ENCODE peak calls at places on chromosome 22, in six cellular contexts. O is stomach, F is transverse colon, P is K562, Q is HepG2, G is suprapubic skin. A is an unnamed sample.
A peak's percentile ranks its signal among the peaks of the same experiment; 100 is the strongest.

GRCh38 chr22:45240137-45240809 is 421 bp downstream of the KIAA0930 start:
- DNase-seq in O (no peak), F (peak; percentile 35), P (no peak), Q (no peak), G (no peak), A (no peak)

GRCh38 chr22:23862103-23862502 is 4.4 kb downstream of the SLC2A11 start:
- DNase-seq in O (no peak), F (no peak), P (peak; percentile 60), Q (no peak), G (no peak), A (no peak)

GRCh38 chr22:43509337-43509736 is 97.5 kb downstream of the MPPED1 start:
- DNase-seq in O (no peak), F (no peak), P (no peak), Q (no peak), G (no peak), A (no peak)

GRCh38 chr22:44180706-44181032 is at the start of gene PARVG:
- DNase-seq in O (no peak), F (peak; percentile 30), P (no peak), Q (no peak), G (no peak), A (peak; percentile 57)

GRCh38 chr22:49983148-49984042 is 22.8 kb downstream of the PIM3 start:
- DNase-seq in O (no peak), F (no peak), P (no peak), Q (no peak), G (peak; percentile 72), A (no peak)

GRCh38 chr22:47293368-47294221 is 531.1 kb downstream of the TBC1D22A start:
- DNase-seq in O (no peak), F (no peak), P (no peak), Q (no peak), G (no peak), A (no peak)

GRCh38 chr22:23775779-23776375 is 3.2 kb downstream of the MMP11 start:
- DNase-seq in O (no peak), F (no peak), P (no peak), Q (no peak), G (no peak), A (no peak)

GRCh38 chr22:43227231-43227630 is 40.3 kb upstream of the TTLL12 start:
- DNase-seq in O (no peak), F (no peak), P (no peak), Q (no peak), G (no peak), A (no peak)

GRCh38 chr22:26650722-26651421 is 6.5 kb upstream of the MIAT start:
- DNase-seq in O (no peak), F (no peak), P (no peak), Q (no peak), G (no peak), A (no peak)

GRCh38 chr22:47259990-47260389 is 497.5 kb downstream of the TBC1D22A start:
- DNase-seq in O (no peak), F (no peak), P (peak; percentile 20), Q (no peak), G (no peak), A (no peak)

GRCh38 chr22:26476705-26477340 is 6.8 kb downstream of the HPS4 start:
- DNase-seq in O (no peak), F (no peak), P (no peak), Q (peak; percentile 32), G (no peak), A (no peak)

GRCh38 chr22:24500251-24500820 is 5.2 kb downstream of the UPB1 start:
- DNase-seq in O (no peak), F (no peak), P (no peak), Q (peak; percentile 66), G (no peak), A (no peak)

GRCh38 chr22:23183107-23183698 is 2.9 kb downstream of the BCR start:
- DNase-seq in O (peak; percentile 70), F (peak; percentile 52), P (peak; percentile 97), Q (peak; percentile 47), G (no peak), A (no peak)

GRCh38 chr22:40421941-40422340 is 51.5 kb downstream of the SGSM3 start:
- DNase-seq in O (no peak), F (no peak), P (no peak), Q (no peak), G (no peak), A (no peak)
- TF ChIP-seq EP300 in O (no peak), F (no peak), P (no peak), Q (no peak), G (no peak), A (no peak)

DNA sequence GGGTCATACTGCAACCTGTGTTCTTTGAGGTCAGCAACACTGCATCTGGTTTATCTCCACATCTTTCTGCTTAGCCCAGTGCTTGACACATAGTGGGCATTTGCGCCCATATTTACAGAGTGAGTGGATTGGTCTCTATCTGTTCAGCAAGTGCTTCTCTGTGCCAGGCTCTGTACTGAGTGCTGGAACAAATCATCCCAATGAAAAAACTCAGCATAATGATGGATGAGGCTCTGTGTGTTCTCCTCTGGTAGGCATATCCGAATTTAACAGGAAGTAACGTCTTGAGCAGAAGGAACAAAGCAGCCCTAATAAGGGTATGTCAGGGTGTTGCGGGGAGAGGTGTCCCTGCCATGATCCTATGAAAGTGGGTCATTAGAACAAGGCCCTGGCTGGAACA is 46.0 kb downstream of the MCM5 start:
- DNase-seq in O (no peak), F (no peak), P (no peak), Q (no peak), G (no peak), A (no peak)
- TF ChIP-seq EP300 in O (peak; percentile 78), F (peak; percentile 93), P (no peak), Q (no peak), G (no peak), A (no peak)

DNA sequence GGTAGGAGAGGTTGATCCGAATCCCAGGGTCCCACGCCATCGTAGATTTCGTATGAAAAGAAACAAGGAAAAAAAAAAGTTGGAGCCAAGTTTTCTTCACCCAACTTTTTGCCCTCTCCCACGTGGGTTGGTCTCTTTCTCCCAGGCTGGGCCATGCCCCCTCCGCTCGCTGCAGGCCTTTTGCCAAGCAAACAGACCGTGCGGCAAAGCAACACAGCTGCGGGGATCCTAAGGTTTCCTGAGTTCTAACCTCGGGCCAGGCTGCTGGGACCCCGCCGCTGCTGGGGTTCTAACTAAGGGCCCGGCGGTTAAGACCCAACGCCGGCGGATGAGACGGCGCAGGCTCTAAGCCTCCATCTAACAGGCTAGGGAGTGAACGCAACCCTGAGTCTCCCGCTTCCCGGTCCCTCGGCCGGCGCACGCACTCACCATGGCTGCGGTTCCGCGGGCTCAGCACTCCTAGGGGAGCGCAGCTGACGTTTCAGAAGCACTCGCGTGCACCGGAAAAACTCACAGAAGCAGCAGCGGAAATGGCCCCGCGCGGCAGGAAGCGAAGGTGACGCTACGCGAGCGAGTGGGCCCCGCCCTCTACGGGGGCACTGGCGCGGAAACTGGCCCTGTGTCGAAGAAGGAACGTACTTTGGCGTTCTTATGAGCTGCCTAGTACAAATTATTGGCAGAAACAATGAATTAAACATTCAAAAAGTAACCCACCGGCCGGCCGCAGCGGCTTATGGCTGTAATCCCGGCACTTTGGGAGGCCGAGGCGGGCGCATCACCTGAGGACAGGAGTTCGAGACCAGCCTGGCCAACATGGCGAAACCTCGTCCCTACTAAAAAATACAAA is at the start of gene SNU13:
- DNase-seq in O (peak; percentile 94), F (peak; percentile 95), P (peak; percentile 94), Q (peak; percentile 88), G (peak; percentile 96), A (peak; percentile 73)
- TF ChIP-seq EP300 in O (peak; percentile 25), F (no peak), P (no peak), Q (peak; percentile 29), G (no peak), A (peak; percentile 36)

GRCh38 chr22:33850724-33851123 is 69.6 kb downstream of the LARGE1 start:
- DNase-seq in O (no peak), F (no peak), P (no peak), Q (no peak), G (no peak), A (no peak)

GRCh38 chr22:33853200-33854097 is 66.8 kb downstream of the LARGE1 start:
- DNase-seq in O (peak; percentile 85), F (peak; percentile 78), P (no peak), Q (peak; percentile 19), G (no peak), A (peak; percentile 53)

GRCh38 chr22:33850227-33850626 is 70.0 kb downstream of the LARGE1 start:
- DNase-seq in O (no peak), F (no peak), P (no peak), Q (no peak), G (no peak), A (no peak)

GRCh38 chr22:33851240-33851639 is 69.0 kb downstream of the LARGE1 start:
- DNase-seq in O (no peak), F (no peak), P (no peak), Q (no peak), G (no peak), A (no peak)

DNA sequence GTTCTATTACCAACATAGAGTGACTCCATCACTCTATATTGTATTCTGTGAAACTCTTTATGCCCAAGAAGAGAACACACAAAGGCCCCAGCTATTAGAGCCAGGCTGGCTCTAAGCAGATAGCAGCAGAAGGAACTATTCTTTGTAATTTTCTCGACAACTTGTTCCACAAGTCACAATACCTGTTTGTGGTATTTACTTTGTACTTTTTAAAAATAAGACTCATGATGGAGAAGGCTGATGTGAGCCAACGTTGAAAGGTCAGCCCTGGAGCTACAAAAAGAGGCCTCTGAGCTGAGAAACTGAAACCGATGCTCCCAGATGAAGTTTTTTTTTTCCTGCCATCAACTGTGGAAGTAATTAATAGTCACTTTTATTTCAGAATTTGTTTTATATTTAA is 68.3 kb downstream of the LARGE1 start:
- DNase-seq in O (peak; percentile 49), F (no peak), P (no peak), Q (no peak), G (no peak), A (no peak)
- TF ChIP-seq EP300 in O (no peak), F (no peak), P (no peak), Q (no peak), G (no peak), A (no peak)

GRCh38 chr22:29553391-29554224 is at the start of gene THOC5:
- DNase-seq in O (peak; percentile 93), F (peak; percentile 94), P (peak; percentile 96), Q (peak; percentile 96), G (peak; percentile 96), A (peak; percentile 71)
- TF ChIP-seq EP300 in O (no peak), F (no peak), P (no peak), Q (no peak), G (no peak), A (no peak)

GRCh38 chr22:41380993-41381328 is 781 bp upstream of the TEF start:
- DNase-seq in O (peak; percentile 77), F (peak; percentile 74), P (peak; percentile 80), Q (peak; percentile 83), G (peak; percentile 94), A (no peak)
- TF ChIP-seq EP300 in O (peak; percentile 72), F (peak; percentile 10), P (no peak), Q (no peak), G (no peak), A (no peak)

DNA sequence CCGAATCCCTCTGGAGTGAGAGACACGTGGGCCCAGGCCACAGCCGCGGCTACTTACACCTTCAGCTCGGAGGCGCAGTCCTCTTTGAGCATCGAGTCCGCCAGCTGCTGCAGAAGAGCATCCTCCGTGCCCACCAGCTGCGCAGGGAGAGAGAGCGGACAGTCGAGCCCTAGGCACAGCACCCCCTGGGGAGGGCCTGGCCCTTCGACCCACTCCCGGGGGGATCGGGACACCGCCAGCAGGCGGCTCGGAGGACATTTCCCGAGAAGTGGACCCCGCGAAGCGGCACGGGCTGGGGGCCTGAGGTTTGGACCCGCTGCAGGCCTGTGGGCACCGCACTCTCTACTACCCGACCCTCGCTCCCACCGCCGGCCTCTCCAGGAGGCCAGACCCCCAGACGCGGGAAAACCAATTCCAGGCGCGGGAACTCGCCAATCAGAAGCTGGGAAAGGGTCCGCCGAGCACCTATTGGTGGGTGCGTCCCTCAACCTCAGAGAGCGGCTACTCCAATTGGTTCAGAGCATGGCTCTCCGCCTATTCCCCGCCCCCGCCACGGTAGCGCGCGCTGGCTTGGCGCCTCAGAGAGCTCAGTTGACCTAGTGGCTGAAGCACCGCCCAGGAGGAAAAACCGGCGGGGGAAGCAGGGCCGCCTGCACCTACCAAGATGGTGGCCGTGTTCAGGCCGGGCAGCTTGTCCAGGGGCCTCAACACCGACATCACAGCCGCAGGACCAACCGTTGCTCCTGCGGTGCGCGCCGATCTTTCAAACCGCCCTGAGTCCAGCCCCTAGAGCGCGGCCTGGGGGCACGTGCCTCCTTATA is at the start of gene CENPM:
- DNase-seq in O (peak; percentile 92), F (peak; percentile 93), P (peak; percentile 95), Q (peak; percentile 94), G (peak; percentile 96), A (peak; percentile 80)
- TF ChIP-seq EP300 in O (no peak), F (no peak), P (no peak), Q (no peak), G (no peak), A (no peak)